ENCODE peak calls at places on chromosomes 7 and 10, in seven cellular contexts. D, H, K, T, I, C and P are unnamed samples.

GRCh38 chr7:132865766-132866531 is 215.9 kb downstream of the CHCHD3 start:
- DNase-seq in D (peak; percentile 24), K (peak; percentile 33), I (no peak), H (no peak), T (no peak), C (no peak), P (peak; percentile 72)

GRCh38 chr7:87225696-87226095 is 6.2 kb upstream of the TMEM243 start:
- DNase-seq in T (no peak), C (no peak), H (peak; percentile 32), D (no peak), I (no peak), K (peak; percentile 71), P (peak; percentile 21)

GRCh38 chr7:6654113-6654841 is 17.2 kb downstream of the ZNF316 start:
- DNase-seq in T (no peak), K (no peak), C (no peak), I (no peak), H (no peak), D (no peak), P (no peak)

GRCh38 chr7:34067406-34067805 is 162.1 kb downstream of the BMPER start:
- DNase-seq in D (peak; percentile 40), H (no peak), T (no peak), I (no peak), K (no peak), C (no peak), P (no peak)

GRCh38 chr10:124560377-124560776 is 98.8 kb downstream of the LHPP start:
- DNase-seq in K (no peak), I (peak; percentile 25), C (peak; percentile 28), H (no peak), T (no peak), D (no peak), P (peak; percentile 71)

GRCh38 chr7:46900312-46901263 is 681.3 kb downstream of the TNS3 start:
- DNase-seq in T (no peak), D (no peak), H (no peak), I (no peak), C (no peak), K (peak; percentile 3), P (no peak)

GRCh38 chr7:45923290-45923689 is 2.2 kb upstream of the IGFBP3 start:
- DNase-seq in C (peak; percentile 64), K (peak; percentile 83), T (peak; percentile 82), I (peak; percentile 63), D (peak; percentile 67), H (peak; percentile 58), P (peak; percentile 75)

GRCh38 chr7:69967152-69967591 is 368.9 kb downstream of the AUTS2 start:
- DNase-seq in H (no peak), K (no peak), D (peak; percentile 33), T (no peak), I (no peak), C (no peak), P (no peak)

GRCh38 chr7:140016540-140016939 is 46.2 kb downstream of the PARP12 start:
- DNase-seq in K (no peak), I (no peak), C (no peak), D (no peak), T (peak; percentile 30), H (no peak), P (no peak)

GRCh38 chr7:96233084-96233483 is 88.8 kb downstream of the SLC25A13 start:
- DNase-seq in K (no peak), H (no peak), I (no peak), D (no peak), C (no peak), T (no peak), P (no peak)

GRCh38 chr7:140458191-140458590 is 21.1 kb downstream of the MKRN1 start:
- DNase-seq in K (no peak), I (no peak), H (no peak), C (no peak), D (no peak), T (no peak), P (no peak)

GRCh38 chr10:63972949-63973827 is 452.0 kb downstream of the REEP3 start:
- DNase-seq in I (no peak), K (no peak), H (no peak), D (no peak), T (no peak), C (no peak), P (no peak)

GRCh38 chr7:24245362-24245761 is 38.6 kb upstream of the NPY start:
- DNase-seq in C (no peak), I (no peak), K (no peak), D (no peak), T (no peak), H (no peak), P (no peak)

GRCh38 chr10:58512470-58513188 is at the start of gene BICC1:
- DNase-seq in K (peak; percentile 37), T (peak; percentile 45), D (peak; percentile 20), H (peak; percentile 46), C (peak; percentile 33), I (peak; percentile 55), P (peak; percentile 31)

GRCh38 chr7:155804897-155805825 is 7.1 kb downstream of the SHH start:
- DNase-seq in T (peak; percentile 60), K (peak; percentile 76), D (peak; percentile 61), H (peak; percentile 62), I (peak; percentile 80), C (peak; percentile 61), P (peak; percentile 54)

GRCh38 chr10:133379152-133379800 is at the start of gene PAOX:
- DNase-seq in C (peak; percentile 77), D (peak; percentile 66), T (peak; percentile 83), K (no peak), I (peak; percentile 72), H (peak; percentile 84), P (no peak)

GRCh38 chr7:92834661-92835139 is 1.7 kb downstream of the CDK6 start:
- DNase-seq in H (peak; percentile 41), K (peak; percentile 12), I (peak; percentile 20), T (peak; percentile 66), D (peak; percentile 29), C (peak; percentile 40), P (no peak)

GRCh38 chr10:130333185-130333584 is 197.0 kb downstream of the GLRX3 start:
- DNase-seq in K (no peak), T (no peak), D (no peak), I (peak; percentile 68), C (no peak), H (no peak), P (no peak)

DNA sequence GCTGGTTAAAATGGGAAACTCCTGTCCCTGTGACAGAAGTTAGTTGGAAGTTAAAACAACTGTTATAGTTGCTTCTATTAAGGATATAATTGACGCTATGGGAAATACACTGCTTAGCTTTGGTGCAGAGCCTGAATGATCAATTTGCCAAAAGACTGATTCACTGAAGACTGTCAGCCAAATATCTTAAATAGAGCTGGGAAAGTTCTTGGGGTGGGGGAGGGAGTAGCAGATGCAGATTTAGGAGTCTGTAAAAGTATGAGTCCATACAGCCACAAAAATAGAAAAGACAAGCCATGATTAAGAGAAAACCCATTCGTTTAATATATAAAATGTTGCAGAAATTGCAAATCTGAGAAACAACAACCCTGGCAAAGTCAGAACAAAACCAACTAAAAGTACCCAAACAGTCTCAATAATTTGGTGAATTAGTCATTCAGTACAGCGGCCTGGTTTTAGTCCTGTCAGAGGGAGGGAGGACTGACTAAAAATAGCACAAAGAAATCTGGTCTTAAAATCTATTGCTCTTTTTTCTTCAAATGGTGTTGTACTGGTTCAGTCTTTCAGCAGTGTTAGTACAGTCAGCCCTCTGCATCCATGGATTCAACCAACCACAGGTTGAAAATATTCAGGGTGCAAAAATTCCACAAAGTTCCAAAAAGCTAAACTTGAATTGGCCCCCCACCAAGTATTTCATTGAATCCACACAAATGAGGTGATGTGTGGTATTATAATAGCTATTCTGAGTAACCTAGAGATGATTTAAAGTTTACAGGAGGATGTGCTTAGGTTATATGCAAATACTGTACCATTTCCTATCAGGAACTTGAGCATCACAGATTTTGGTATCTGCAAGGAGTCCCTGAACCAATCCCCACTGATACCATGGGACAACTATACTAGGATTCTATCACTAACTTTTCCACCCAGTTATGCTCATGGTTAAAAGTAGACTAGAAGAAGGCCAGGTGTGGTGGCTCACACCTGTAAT is 30.0 kb downstream of the STK17A start:
- DNase-seq in D (no peak), T (no peak), C (no peak), K (no peak), I (no peak), H (no peak), P (peak; percentile 22)
- H3K27ac ChIP-seq in D (no peak overlapping the region), T (peak overlapping the region; percentile 50), C (peak overlapping the region; percentile 13), K (no peak overlapping the region), I (no peak overlapping the region), H (no peak overlapping the region), P (peak overlapping the region; percentile 13)

GRCh38 chr7:138963675-138964074 is 17.5 kb downstream of the KIAA1549 start:
- DNase-seq in T (no peak), H (no peak), C (no peak), K (no peak), I (no peak), D (no peak), P (no peak)

GRCh38 chr7:138958026-138958956 is 22.9 kb downstream of the KIAA1549 start:
- DNase-seq in I (no peak), T (no peak), H (peak; percentile 76), K (peak; percentile 79), D (no peak), C (no peak), P (no peak)

GRCh38 chr7:138962561-138963270 is 18.5 kb downstream of the KIAA1549 start:
- DNase-seq in I (no peak), T (peak; percentile 19), C (no peak), H (no peak), K (no peak), D (peak; percentile 51), P (no peak)

GRCh38 chr7:138964838-138965436 is 16.3 kb downstream of the KIAA1549 start:
- DNase-seq in H (no peak), T (peak; percentile 27), C (no peak), K (no peak), D (no peak), I (no peak), P (no peak)

GRCh38 chr7:138961159-138961558 is 20.0 kb downstream of the KIAA1549 start:
- DNase-seq in H (no peak), C (peak; percentile 54), K (no peak), I (no peak), D (peak; percentile 50), T (peak; percentile 69), P (no peak)
- H3K27ac ChIP-seq in H (no peak overlapping the region), C (peak overlapping the region; percentile 40), K (no peak overlapping the region), I (no peak overlapping the region), D (peak overlapping the region; percentile 71), T (no peak overlapping the region), P (no peak overlapping the region)

GRCh38 chr10:27981744-27982143 is 17.1 kb downstream of the ODAD2 start:
- DNase-seq in I (no peak), C (no peak), T (no peak), H (no peak), D (no peak), K (no peak), P (no peak)
- H3K27ac ChIP-seq in I (no peak overlapping the region), C (no peak overlapping the region), T (no peak overlapping the region), H (no peak overlapping the region), D (no peak overlapping the region), K (no peak overlapping the region), P (no peak overlapping the region)

GRCh38 chr7:51275532-51275931 is 41.1 kb downstream of the COBL start:
- DNase-seq in H (no peak), T (no peak), C (no peak), D (no peak), K (no peak), I (no peak), P (no peak)
- H3K27ac ChIP-seq in H (no peak overlapping the region), T (no peak overlapping the region), C (no peak overlapping the region), D (no peak overlapping the region), K (no peak overlapping the region), I (peak overlapping the region; percentile 88), P (no peak overlapping the region)